ENCODE peak calls at places on chromosomes 12 and 14, in six cellular contexts. C is CD8-positive, alpha-beta T cell; P is IMR-90; A is adrenal gland; K is pancreas; E is CD8-positive, alpha-beta memory T cell. G is an unnamed sample.

GRCh38 chr12:92539966-92540791 is 162.6 kb upstream of the PLEKHG7 start:
- DNase-seq in C (no peak), P (no peak), A (no peak), K (peak; percentile 67), E (no peak), G (peak; percentile 53)

GRCh38 chr12:47766496-47767196 is 6.4 kb upstream of the SLC48A1 start:
- DNase-seq in C (no peak), P (no peak), A (no peak), K (no peak), E (peak; percentile 59), G (no peak)

GRCh38 chr12:64459388-64460024 is 7.6 kb downstream of the TBK1 start:
- DNase-seq in C (no peak), P (no peak), A (no peak), K (no peak), E (no peak), G (no peak)

GRCh38 chr14:33943081-33943480 is 7.8 kb downstream of the EGLN3 start:
- DNase-seq in C (no peak), P (no peak), A (no peak), K (peak; percentile 51), E (no peak), G (no peak)

GRCh38 chr14:74875941-74876913 is at the start of gene PROX2:
- DNase-seq in C (no peak), P (no peak), A (no peak), K (no peak), E (peak; percentile 52), G (no peak)

GRCh38 chr12:61043838-61044237 is 1216.4 kb upstream of the USP15 start:
- DNase-seq in C (no peak), P (no peak), A (no peak), K (no peak), E (no peak), G (no peak)

GRCh38 chr14:56237398-56237797 is 119.2 kb downstream of the PELI2 start:
- DNase-seq in C (no peak), P (no peak), A (no peak), K (no peak), E (no peak), G (no peak)

GRCh38 chr14:99363051-99363450 is 91.1 kb upstream of the BCL11B start:
- DNase-seq in C (no peak), P (no peak), A (no peak), K (no peak), E (no peak), G (no peak)

GRCh38 chr14:72633551-72633950 is 260.4 kb downstream of the DPF3 start:
- DNase-seq in C (no peak), P (no peak), A (no peak), K (no peak), E (no peak), G (no peak)

GRCh38 chr12:50110762-50111416 is 1.1 kb upstream of the COX14 start:
- DNase-seq in C (no peak), P (peak; percentile 11), A (peak; percentile 85), K (peak; percentile 61), E (no peak), G (peak; percentile 79)

GRCh38 chr12:52591521-52591920 is 9.7 kb downstream of the KRT72 start:
- DNase-seq in C (no peak), P (no peak), A (no peak), K (no peak), E (no peak), G (no peak)

GRCh38 chr14:59359451-59360124 is 105.6 kb downstream of the GPR135 start:
- DNase-seq in C (no peak), P (no peak), A (no peak), K (no peak), E (no peak), G (no peak)

GRCh38 chr12:100913872-100914600 is 119.5 kb downstream of the ANO4 start:
- DNase-seq in C (no peak), P (peak; percentile 37), A (no peak), K (no peak), E (no peak), G (no peak)

GRCh38 chr12:1117970-1118563 is 127.0 kb downstream of the ERC1 start:
- DNase-seq in C (peak; percentile 48), P (peak; percentile 79), A (peak; percentile 79), K (peak; percentile 75), E (peak; percentile 80), G (peak; percentile 48)

GRCh38 chr14:34301107-34301734 is 160.8 kb downstream of the SPTSSA start:
- DNase-seq in C (no peak), P (peak; percentile 12), A (no peak), K (no peak), E (no peak), G (no peak)

GRCh38 chr14:39097159-39097558 is 5.9 kb downstream of the SEC23A start:
- DNase-seq in C (no peak), P (peak; percentile 72), A (no peak), K (no peak), E (no peak), G (no peak)

GRCh38 chr12:59904874-59905521 is 309.2 kb downstream of the SLC16A7 start:
- DNase-seq in C (no peak), P (peak; percentile 74), A (no peak), K (no peak), E (no peak), G (no peak)

GRCh38 chr14:44960146-44960545 is 1.6 kb downstream of the KLHL28 start:
- DNase-seq in C (no peak), P (no peak), A (no peak), K (no peak), E (no peak), G (no peak)

GRCh38 chr14:98293527-98293926 is 978.5 kb downstream of the BCL11B start:
- DNase-seq in C (no peak), P (no peak), A (no peak), K (no peak), E (no peak), G (no peak)

GRCh38 chr12:99658950-99659349 is 11.4 kb downstream of the GARIN6 start:
- DNase-seq in C (no peak), P (no peak), A (no peak), K (no peak), E (no peak), G (no peak)

GRCh38 chr14:96062506-96062905 is 23.3 kb downstream of the C14orf132 start:
- DNase-seq in C (no peak), P (no peak), A (no peak), K (no peak), E (no peak), G (no peak)

GRCh38 chr14:33556382-33557121 is 394.3 kb downstream of the EGLN3 start:
- DNase-seq in C (no peak), P (no peak), A (no peak), K (no peak), E (no peak), G (no peak)

GRCh38 chr14:44914849-44915248 is 46.9 kb downstream of the KLHL28 start:
- DNase-seq in C (no peak), P (peak; percentile 12), A (no peak), K (no peak), E (no peak), G (no peak)

GRCh38 chr14:103880334-103880985 is 33.1 kb upstream of the PPP1R13B start:
- DNase-seq in C (no peak), P (peak; percentile 51), A (peak; percentile 88), K (peak; percentile 91), E (peak; percentile 65), G (peak; percentile 83)

GRCh38 chr12:76621582-76622024 is 62.0 kb upstream of the OSBPL8 start:
- DNase-seq in C (peak; percentile 33), P (peak; percentile 72), A (peak; percentile 77), K (peak; percentile 72), E (peak; percentile 75), G (peak; percentile 66)

GRCh38 chr14:97185186-97185585 is 388.0 kb downstream of the VRK1 start:
- DNase-seq in C (no peak), P (no peak), A (no peak), K (no peak), E (no peak), G (no peak)

DNA sequence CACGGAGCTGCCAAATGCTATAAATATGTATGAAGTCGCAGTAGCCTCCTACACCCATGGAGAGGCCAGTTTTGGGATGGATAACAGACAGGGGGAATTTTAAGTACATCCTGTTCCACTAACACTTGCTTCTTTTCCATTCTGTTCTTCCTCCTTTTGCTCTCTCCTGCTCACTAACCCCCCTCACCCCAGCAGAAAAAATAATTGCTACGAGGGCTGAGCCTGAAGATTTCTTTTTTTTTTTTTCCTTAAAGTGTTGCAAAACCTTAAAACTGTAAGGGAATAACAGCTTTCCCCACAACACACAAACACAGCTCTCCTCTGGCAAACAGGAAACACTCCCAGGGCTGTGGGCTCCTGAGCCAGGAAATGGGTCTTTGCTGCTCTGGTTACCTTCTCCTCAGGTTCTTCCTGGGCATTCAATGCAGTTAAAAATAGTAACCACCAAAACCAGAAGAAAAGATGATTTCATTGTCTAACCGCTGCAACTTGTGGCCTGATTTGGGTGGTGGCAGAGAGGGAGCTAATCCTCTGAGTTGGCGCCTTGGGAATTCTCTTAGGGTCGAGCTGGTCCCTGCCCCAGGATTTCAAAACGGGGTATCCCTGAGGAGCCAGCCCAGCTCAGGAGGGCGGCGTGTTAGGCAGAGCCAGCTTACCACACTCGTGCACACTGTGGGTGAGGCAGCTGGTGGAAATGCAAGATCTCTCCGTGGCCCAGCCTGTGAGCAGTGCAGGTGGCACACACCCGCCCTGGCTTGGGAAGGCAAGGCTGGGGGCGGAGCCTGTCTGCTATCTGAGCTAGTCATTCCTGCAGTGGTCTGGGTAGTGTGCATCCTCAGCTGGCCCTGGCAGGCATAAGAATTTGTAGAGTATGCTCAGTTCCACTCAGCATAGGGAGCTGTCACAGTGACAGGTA is 17.1 kb upstream of the EMP1 start:
- DNase-seq in C (peak; percentile 12), P (peak; percentile 37), A (peak; percentile 33), K (peak; percentile 58), E (peak; percentile 67), G (peak; percentile 68)
- H3K4me3 ChIP-seq in C (peak overlapping the region; percentile 38), P (no peak overlapping the region), A (no peak overlapping the region), K (no peak overlapping the region), E (peak overlapping the region; percentile 6), G (no peak overlapping the region)

DNA sequence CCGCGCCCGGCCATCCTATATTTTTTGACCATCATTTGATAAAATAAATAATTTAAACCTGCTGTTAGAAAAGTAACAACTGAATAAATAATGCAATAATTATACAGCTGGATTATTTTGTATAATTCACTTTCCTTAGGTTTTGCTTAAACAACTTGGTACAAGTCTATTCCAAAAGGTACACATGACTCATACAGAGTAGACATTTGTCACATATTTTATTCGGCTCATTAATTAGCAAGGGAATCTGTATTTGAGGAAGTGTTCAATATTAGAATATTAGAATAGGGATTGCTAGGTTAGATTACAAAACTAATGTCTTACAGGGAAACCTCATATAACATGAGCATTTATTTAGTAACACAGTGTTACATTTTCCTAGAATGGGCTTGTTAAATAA is 48.7 kb downstream of the ATP2A2 start:
- DNase-seq in C (no peak), P (no peak), A (no peak), K (no peak), E (no peak), G (no peak)
- H3K27ac ChIP-seq in C (no peak overlapping the region), P (no peak overlapping the region), A (no peak overlapping the region), K (no peak overlapping the region), E (no peak overlapping the region), G (peak overlapping the region; percentile 25)

DNA sequence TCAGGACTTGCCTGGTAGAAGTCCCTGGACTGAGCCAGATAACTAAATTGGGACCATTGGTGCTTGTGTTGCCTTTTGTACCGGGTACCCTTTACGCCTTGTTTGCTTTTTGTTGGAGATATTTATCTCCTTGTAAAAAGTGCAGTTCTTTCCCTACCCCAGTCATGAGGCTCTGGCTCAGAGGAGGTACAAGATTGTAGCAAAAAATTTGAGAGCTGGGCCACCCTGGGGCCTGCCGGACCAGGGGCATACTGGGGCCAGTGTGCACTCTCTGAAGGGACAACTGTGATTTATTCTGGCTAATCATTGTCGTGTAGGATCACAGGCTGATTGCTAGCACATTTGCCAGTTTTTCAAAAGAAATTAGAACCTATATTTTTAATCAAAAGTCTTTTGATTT is 13.2 kb downstream of the TPCN1 start:
- DNase-seq in C (no peak), P (no peak), A (no peak), K (no peak), E (no peak), G (no peak)
- H3K36me3 ChIP-seq in C (peaks cover 4% of the 10 kb centered on the region), P (peaks cover 27% of the 10 kb centered on the region), A (peaks cover 65% of the 10 kb centered on the region), K (peaks cover 18% of the 10 kb centered on the region), E (peaks cover 9% of the 10 kb centered on the region), G (peaks cover 27% of the 10 kb centered on the region)

GRCh38 chr14:101559624-101560533 is 1.4 kb upstream of the DIO3 start:
- DNase-seq in C (no peak), P (peak; percentile 3), A (peak; percentile 30), K (peak; percentile 56), E (no peak), G (peak; percentile 72)
- H3K4me3 ChIP-seq in C (no peak overlapping the region), P (no peak overlapping the region), A (no peak overlapping the region), K (peak overlapping the region; percentile 42), E (no peak overlapping the region), G (peak overlapping the region; percentile 55)

G was measured in psoas muscle.